ENCODE peak calls at places on chromosomes 16 and 17, in five cellular contexts. One of them, this sample, is unnamed.

GRCh38 chr16:58582971-58583765 is 46.5 kb downstream of the CNOT1 start:
- DNase-seq in heart left ventricle: no peak
- DNase-seq in suprapubic skin: no peak
- DNase-seq in mucosa of descending colon: no peak
- DNase-seq in HL-60: no peak
- DNase-seq in this sample: no peak

GRCh38 chr17:41717408-41718286 is 5.5 kb downstream of the GAST start:
- DNase-seq in heart left ventricle: no peak
- DNase-seq in suprapubic skin: no peak
- DNase-seq in mucosa of descending colon: no peak
- DNase-seq in HL-60: no peak
- DNase-seq in this sample: no peak

GRCh38 chr16:57365826-57366536 is 6.3 kb upstream of the CX3CL1 start:
- DNase-seq in heart left ventricle: no peak
- DNase-seq in suprapubic skin: no peak
- DNase-seq in mucosa of descending colon: no peak
- DNase-seq in HL-60: no peak
- DNase-seq in this sample: no peak

GRCh38 chr16:82832861-82833260 is 206.1 kb downstream of the CDH13 start:
- DNase-seq in heart left ventricle: no peak
- DNase-seq in suprapubic skin: no peak
- DNase-seq in mucosa of descending colon: no peak
- DNase-seq in HL-60: no peak
- DNase-seq in this sample: no peak

GRCh38 chr16:52203096-52203495 is 343.8 kb downstream of the TOX3 start:
- DNase-seq in heart left ventricle: no peak
- DNase-seq in suprapubic skin: no peak
- DNase-seq in mucosa of descending colon: no peak
- DNase-seq in HL-60: no peak
- DNase-seq in this sample: no peak

GRCh38 chr16:17266606-17267313 is 204.0 kb downstream of the XYLT1 start:
- DNase-seq in heart left ventricle: no peak
- DNase-seq in suprapubic skin: no peak
- DNase-seq in mucosa of descending colon: peak
- DNase-seq in HL-60: no peak
- DNase-seq in this sample: no peak

GRCh38 chr17:44159519-44160210 is 10.8 kb upstream of the ASB16 start:
- DNase-seq in heart left ventricle: no peak
- DNase-seq in suprapubic skin: no peak
- DNase-seq in mucosa of descending colon: no peak
- DNase-seq in HL-60: no peak
- DNase-seq in this sample: no peak

GRCh38 chr16:69286941-69287713 is 24.0 kb upstream of the VPS4A start:
- DNase-seq in heart left ventricle: no peak
- DNase-seq in suprapubic skin: no peak
- DNase-seq in mucosa of descending colon: no peak
- DNase-seq in HL-60: no peak
- DNase-seq in this sample: peak

GRCh38 chr17:37848690-37849616 is 75.3 kb upstream of the TBC1D3K start:
- DNase-seq in heart left ventricle: no peak
- DNase-seq in suprapubic skin: no peak
- DNase-seq in mucosa of descending colon: no peak
- DNase-seq in HL-60: peak
- DNase-seq in this sample: no peak

GRCh38 chr17:48542956-48543853 is 1.7 kb downstream of the HOXB2 start:
- DNase-seq in heart left ventricle: peak
- DNase-seq in suprapubic skin: no peak
- DNase-seq in mucosa of descending colon: peak
- DNase-seq in HL-60: no peak
- DNase-seq in this sample: no peak

GRCh38 chr17:3965123-3965800 is 1.0 kb upstream of the ATP2A3 start:
- DNase-seq in heart left ventricle: peak
- DNase-seq in suprapubic skin: no peak
- DNase-seq in mucosa of descending colon: peak
- DNase-seq in HL-60: no peak
- DNase-seq in this sample: no peak

GRCh38 chr16:392450-393027 is 4.5 kb upstream of the NME4 start:
- DNase-seq in heart left ventricle: no peak
- DNase-seq in suprapubic skin: no peak
- DNase-seq in mucosa of descending colon: no peak
- DNase-seq in HL-60: no peak
- DNase-seq in this sample: no peak

GRCh38 chr17:5785343-5785742 is 201.0 kb upstream of the NLRP1 start:
- DNase-seq in heart left ventricle: no peak
- DNase-seq in suprapubic skin: no peak
- DNase-seq in mucosa of descending colon: no peak
- DNase-seq in HL-60: no peak
- DNase-seq in this sample: no peak

GRCh38 chr16:53100889-53101288 is 46.1 kb downstream of the CHD9 start:
- DNase-seq in heart left ventricle: no peak
- DNase-seq in suprapubic skin: no peak
- DNase-seq in mucosa of descending colon: no peak
- DNase-seq in HL-60: no peak
- DNase-seq in this sample: no peak

GRCh38 chr17:78818932-78819331 is 21.7 kb downstream of the USP36 start:
- DNase-seq in heart left ventricle: no peak
- DNase-seq in suprapubic skin: no peak
- DNase-seq in mucosa of descending colon: no peak
- DNase-seq in HL-60: no peak
- DNase-seq in this sample: no peak

GRCh38 chr17:16027708-16028584 is 28.3 kb downstream of the TTC19 start:
- DNase-seq in heart left ventricle: no peak
- DNase-seq in suprapubic skin: no peak
- DNase-seq in mucosa of descending colon: no peak
- DNase-seq in HL-60: no peak
- DNase-seq in this sample: no peak

GRCh38 chr16:16871196-16871595 is 492.3 kb downstream of the NPIPA7 start:
- DNase-seq in heart left ventricle: no peak
- DNase-seq in suprapubic skin: no peak
- DNase-seq in mucosa of descending colon: no peak
- DNase-seq in HL-60: no peak
- DNase-seq in this sample: no peak

GRCh38 chr17:38881600-38882191 is 11.8 kb downstream of the LASP1 start:
- DNase-seq in heart left ventricle: peak
- DNase-seq in suprapubic skin: no peak
- DNase-seq in mucosa of descending colon: peak
- DNase-seq in HL-60: no peak
- DNase-seq in this sample: no peak

GRCh38 chr17:70654706-70655105 is 485.4 kb downstream of the KCNJ2 start:
- DNase-seq in heart left ventricle: no peak
- DNase-seq in suprapubic skin: no peak
- DNase-seq in mucosa of descending colon: no peak
- DNase-seq in HL-60: no peak
- DNase-seq in this sample: no peak

GRCh38 chr17:61002316-61002736 is 324.7 kb downstream of the BCAS3 start:
- DNase-seq in heart left ventricle: no peak
- DNase-seq in suprapubic skin: no peak
- DNase-seq in mucosa of descending colon: no peak
- DNase-seq in HL-60: no peak
- DNase-seq in this sample: no peak

GRCh38 chr17:70661342-70662222 is 492.2 kb downstream of the KCNJ2 start:
- DNase-seq in heart left ventricle: no peak
- DNase-seq in suprapubic skin: no peak
- DNase-seq in mucosa of descending colon: no peak
- DNase-seq in HL-60: no peak
- DNase-seq in this sample: no peak

GRCh38 chr16:73956592-73957495 is 339.8 kb upstream of the PSMD7 start:
- DNase-seq in heart left ventricle: no peak
- DNase-seq in suprapubic skin: no peak
- DNase-seq in mucosa of descending colon: no peak
- DNase-seq in HL-60: peak
- DNase-seq in this sample: no peak

GRCh38 chr16:31479752-31480151 is 3.2 kb upstream of the SLC5A2 start:
- DNase-seq in heart left ventricle: no peak
- DNase-seq in suprapubic skin: no peak
- DNase-seq in mucosa of descending colon: no peak
- DNase-seq in HL-60: no peak
- DNase-seq in this sample: no peak

GRCh38 chr16:88279998-88280397 is 102.8 kb upstream of the ZNF469 start:
- DNase-seq in heart left ventricle: no peak
- DNase-seq in suprapubic skin: no peak
- DNase-seq in mucosa of descending colon: peak
- DNase-seq in HL-60: no peak
- DNase-seq in this sample: no peak

GRCh38 chr17:54992797-54993639 is 24.5 kb downstream of the STXBP4 start:
- DNase-seq in heart left ventricle: no peak
- DNase-seq in suprapubic skin: no peak
- DNase-seq in mucosa of descending colon: no peak
- DNase-seq in HL-60: no peak
- DNase-seq in this sample: no peak

GRCh38 chr17:72118588-72119279 is 2.1 kb upstream of the SOX9 start:
- DNase-seq in heart left ventricle: no peak
- DNase-seq in suprapubic skin: no peak
- DNase-seq in mucosa of descending colon: no peak
- DNase-seq in HL-60: no peak
- DNase-seq in this sample: no peak

GRCh38 chr16:11986521-11987057 is 10.1 kb downstream of the SNX29 start:
- DNase-seq in heart left ventricle: no peak
- DNase-seq in suprapubic skin: no peak
- DNase-seq in mucosa of descending colon: no peak
- DNase-seq in HL-60: no peak
- DNase-seq in this sample: no peak

GRCh38 chr16:24993722-24994686 is 21.2 kb downstream of the ARHGAP17 start:
- DNase-seq in heart left ventricle: no peak
- DNase-seq in suprapubic skin: no peak
- DNase-seq in mucosa of descending colon: no peak
- DNase-seq in HL-60: no peak
- DNase-seq in this sample: no peak

GRCh38 chr16:85635545-85636140 is 22.5 kb downstream of the GSE1 start:
- DNase-seq in heart left ventricle: no peak
- DNase-seq in suprapubic skin: no peak
- DNase-seq in mucosa of descending colon: no peak
- DNase-seq in HL-60: no peak
- DNase-seq in this sample: no peak

GRCh38 chr16:2095315-2095853 is 40.3 kb downstream of the PKD1 start:
- DNase-seq in heart left ventricle: no peak
- DNase-seq in suprapubic skin: no peak
- DNase-seq in mucosa of descending colon: no peak
- DNase-seq in HL-60: no peak
- DNase-seq in this sample: no peak

GRCh38 chr16:19118938-19119431 is 5.2 kb downstream of the ITPRIPL2 start:
- DNase-seq in heart left ventricle: no peak
- DNase-seq in suprapubic skin: no peak
- DNase-seq in mucosa of descending colon: no peak
- DNase-seq in HL-60: peak
- DNase-seq in this sample: no peak

GRCh38 chr17:78227455-78227916 is 3.9 kb upstream of the TMEM235 start:
- DNase-seq in heart left ventricle: no peak
- DNase-seq in suprapubic skin: no peak
- DNase-seq in mucosa of descending colon: no peak
- DNase-seq in HL-60: no peak
- DNase-seq in this sample: no peak

GRCh38 chr16:8620535-8620934 is 963 bp upstream of the METTL22 start:
- DNase-seq in heart left ventricle: no peak
- DNase-seq in suprapubic skin: no peak
- DNase-seq in mucosa of descending colon: no peak
- DNase-seq in HL-60: no peak
- DNase-seq in this sample: no peak

GRCh38 chr16:12971216-12971615 is 69.8 kb downstream of the SHISA9 start:
- DNase-seq in heart left ventricle: no peak
- DNase-seq in suprapubic skin: no peak
- DNase-seq in mucosa of descending colon: no peak
- DNase-seq in HL-60: no peak
- DNase-seq in this sample: peak

GRCh38 chr17:9364837-9365430 is 210.7 kb downstream of the STX8 start:
- DNase-seq in heart left ventricle: no peak
- DNase-seq in suprapubic skin: no peak
- DNase-seq in mucosa of descending colon: no peak
- DNase-seq in HL-60: no peak
- DNase-seq in this sample: no peak
- TF ChIP-seq CTCF in heart left ventricle: no peak
- TF ChIP-seq CTCF in suprapubic skin: no peak
- TF ChIP-seq CTCF in mucosa of descending colon: no peak
- TF ChIP-seq CTCF in HL-60: no peak
- TF ChIP-seq CTCF in this sample: no peak

GRCh38 chr16:10617662-10618420 is 37.4 kb upstream of the EMP2 start:
- DNase-seq in heart left ventricle: no peak
- DNase-seq in suprapubic skin: no peak
- DNase-seq in mucosa of descending colon: no peak
- DNase-seq in HL-60: no peak
- DNase-seq in this sample: no peak

GRCh38 chr16:10619271-10619849 is 39.0 kb upstream of the EMP2 start:
- DNase-seq in heart left ventricle: peak
- DNase-seq in suprapubic skin: no peak
- DNase-seq in mucosa of descending colon: peak
- DNase-seq in HL-60: no peak
- DNase-seq in this sample: peak

GRCh38 chr16:10618710-10619209 is 38.4 kb upstream of the EMP2 start:
- DNase-seq in heart left ventricle: no peak
- DNase-seq in suprapubic skin: no peak
- DNase-seq in mucosa of descending colon: no peak
- DNase-seq in HL-60: no peak
- DNase-seq in this sample: no peak

GRCh38 chr16:10622036-10622921 is 41.9 kb upstream of the EMP2 start:
- DNase-seq in heart left ventricle: no peak
- DNase-seq in suprapubic skin: no peak
- DNase-seq in mucosa of descending colon: no peak
- DNase-seq in HL-60: no peak
- DNase-seq in this sample: no peak

GRCh38 chr16:10620120-10620519 is 39.7 kb upstream of the EMP2 start:
- DNase-seq in heart left ventricle: no peak
- DNase-seq in suprapubic skin: no peak
- DNase-seq in mucosa of descending colon: no peak
- DNase-seq in HL-60: no peak
- DNase-seq in this sample: no peak
- TF ChIP-seq CTCF in heart left ventricle: no peak
- TF ChIP-seq CTCF in suprapubic skin: no peak
- TF ChIP-seq CTCF in mucosa of descending colon: no peak
- TF ChIP-seq CTCF in HL-60: no peak
- TF ChIP-seq CTCF in this sample: no peak

GRCh38 chr17:50270430-50271172 is 3.7 kb upstream of the TMEM92 start:
- DNase-seq in heart left ventricle: no peak
- DNase-seq in suprapubic skin: peak
- DNase-seq in mucosa of descending colon: no peak
- DNase-seq in HL-60: no peak
- DNase-seq in this sample: no peak

GRCh38 chr17:50268632-50269287 is 5.5 kb upstream of the TMEM92 start:
- DNase-seq in heart left ventricle: no peak
- DNase-seq in suprapubic skin: peak
- DNase-seq in mucosa of descending colon: no peak
- DNase-seq in HL-60: no peak
- DNase-seq in this sample: no peak

GRCh38 chr17:50268040-50268439 is 6.2 kb upstream of the TMEM92 start:
- DNase-seq in heart left ventricle: no peak
- DNase-seq in suprapubic skin: peak
- DNase-seq in mucosa of descending colon: no peak
- DNase-seq in HL-60: no peak
- DNase-seq in this sample: no peak

GRCh38 chr17:50271173-50271750 is 3.0 kb upstream of the TMEM92 start:
- DNase-seq in heart left ventricle: no peak
- DNase-seq in suprapubic skin: no peak
- DNase-seq in mucosa of descending colon: no peak
- DNase-seq in HL-60: no peak
- DNase-seq in this sample: no peak

GRCh38 chr17:50269477-50270429 is 4.5 kb upstream of the TMEM92 start:
- DNase-seq in heart left ventricle: no peak
- DNase-seq in suprapubic skin: peak
- DNase-seq in mucosa of descending colon: no peak
- DNase-seq in HL-60: peak
- DNase-seq in this sample: peak
- TF ChIP-seq CTCF in heart left ventricle: peak
- TF ChIP-seq CTCF in suprapubic skin: peak
- TF ChIP-seq CTCF in mucosa of descending colon: peak
- TF ChIP-seq CTCF in HL-60: peak
- TF ChIP-seq CTCF in this sample: no peak

GRCh38 chr16:46857261-46857962 is 26.4 kb upstream of the C16orf87 start:
- DNase-seq in heart left ventricle: no peak
- DNase-seq in suprapubic skin: no peak
- DNase-seq in mucosa of descending colon: no peak
- DNase-seq in HL-60: no peak
- DNase-seq in this sample: no peak
- TF ChIP-seq CTCF in heart left ventricle: peak
- TF ChIP-seq CTCF in suprapubic skin: peak
- TF ChIP-seq CTCF in mucosa of descending colon: no peak
- TF ChIP-seq CTCF in HL-60: no peak
- TF ChIP-seq CTCF in this sample: no peak